ENCODE peak calls at places on chromosomes 6 and 20, in ten cellular contexts. One of them, this sample, is unnamed.

GRCh38 chr6:158313989-158314388 is 1.7 kb downstream of the TULP4 start:
- DNase-seq in fibroblast of villous mesenchyme: no peak
- DNase-seq in mucosa of gallbladder: no peak
- DNase-seq in NCI-H1092: no peak
- DNase-seq in activated T-cell treated with anti-CD3 and anti-CD28 coated beads, Interleukin-2, amount 50 U/mL, for 1 hour: no peak
- DNase-seq in posterior cingulate gyrus: no peak
- DNase-seq in progenitor cell of endocrine pancreas: no peak
- DNase-seq in fibroblast of mammary gland: no peak
- DNase-seq in amniotic stem cell: no peak
- DNase-seq in iPS-NIHi11: no peak
- DNase-seq in this sample: no peak

GRCh38 chr20:38200646-38201045 is 35.6 kb upstream of the TGM2 start:
- DNase-seq in fibroblast of villous mesenchyme: no peak
- DNase-seq in progenitor cell of endocrine pancreas: no peak
- DNase-seq in amniotic stem cell: no peak
- DNase-seq in iPS-NIHi11: peak
- DNase-seq in mucosa of gallbladder: no peak
- DNase-seq in fibroblast of mammary gland: no peak
- DNase-seq in NCI-H1092: no peak
- DNase-seq in activated T-cell treated with anti-CD3 and anti-CD28 coated beads, Interleukin-2, amount 50 U/mL, for 1 hour: no peak
- DNase-seq in posterior cingulate gyrus: no peak
- DNase-seq in this sample: no peak

GRCh38 chr6:140850438-140850837 is 1282.3 kb upstream of the GJE1 start:
- DNase-seq in fibroblast of villous mesenchyme: peak
- DNase-seq in posterior cingulate gyrus: no peak
- DNase-seq in mucosa of gallbladder: no peak
- DNase-seq in iPS-NIHi11: no peak
- DNase-seq in activated T-cell treated with anti-CD3 and anti-CD28 coated beads, Interleukin-2, amount 50 U/mL, for 1 hour: no peak
- DNase-seq in progenitor cell of endocrine pancreas: no peak
- DNase-seq in amniotic stem cell: peak
- DNase-seq in fibroblast of mammary gland: peak
- DNase-seq in NCI-H1092: no peak
- DNase-seq in this sample: no peak

GRCh38 chr20:62161347-62161746 is 17.8 kb downstream of the SS18L1 start:
- DNase-seq in NCI-H1092: no peak
- DNase-seq in iPS-NIHi11: no peak
- DNase-seq in fibroblast of villous mesenchyme: peak
- DNase-seq in activated T-cell treated with anti-CD3 and anti-CD28 coated beads, Interleukin-2, amount 50 U/mL, for 1 hour: no peak
- DNase-seq in fibroblast of mammary gland: peak
- DNase-seq in posterior cingulate gyrus: no peak
- DNase-seq in mucosa of gallbladder: no peak
- DNase-seq in amniotic stem cell: no peak
- DNase-seq in progenitor cell of endocrine pancreas: no peak
- DNase-seq in this sample: no peak

GRCh38 chr6:17473554-17473953 is 80.2 kb downstream of the CAP2 start:
- DNase-seq in amniotic stem cell: no peak
- DNase-seq in fibroblast of villous mesenchyme: no peak
- DNase-seq in progenitor cell of endocrine pancreas: no peak
- DNase-seq in iPS-NIHi11: no peak
- DNase-seq in activated T-cell treated with anti-CD3 and anti-CD28 coated beads, Interleukin-2, amount 50 U/mL, for 1 hour: no peak
- DNase-seq in mucosa of gallbladder: no peak
- DNase-seq in posterior cingulate gyrus: no peak
- DNase-seq in NCI-H1092: peak
- DNase-seq in fibroblast of mammary gland: no peak
- DNase-seq in this sample: no peak

GRCh38 chr6:5705256-5705655 is 301.5 kb downstream of the NRN1 start:
- DNase-seq in amniotic stem cell: no peak
- DNase-seq in NCI-H1092: no peak
- DNase-seq in progenitor cell of endocrine pancreas: no peak
- DNase-seq in activated T-cell treated with anti-CD3 and anti-CD28 coated beads, Interleukin-2, amount 50 U/mL, for 1 hour: no peak
- DNase-seq in fibroblast of mammary gland: no peak
- DNase-seq in posterior cingulate gyrus: no peak
- DNase-seq in iPS-NIHi11: no peak
- DNase-seq in fibroblast of villous mesenchyme: no peak
- DNase-seq in mucosa of gallbladder: no peak
- DNase-seq in this sample: no peak

GRCh38 chr6:35299674-35300073 is 2.1 kb downstream of the DEF6 start:
- DNase-seq in posterior cingulate gyrus: no peak
- DNase-seq in amniotic stem cell: no peak
- DNase-seq in iPS-NIHi11: no peak
- DNase-seq in fibroblast of villous mesenchyme: no peak
- DNase-seq in fibroblast of mammary gland: no peak
- DNase-seq in mucosa of gallbladder: no peak
- DNase-seq in progenitor cell of endocrine pancreas: no peak
- DNase-seq in activated T-cell treated with anti-CD3 and anti-CD28 coated beads, Interleukin-2, amount 50 U/mL, for 1 hour: no peak
- DNase-seq in NCI-H1092: no peak
- DNase-seq in this sample: peak

GRCh38 chr6:135212020-135212806 is 31.1 kb downstream of the MYB start:
- DNase-seq in fibroblast of mammary gland: peak
- DNase-seq in activated T-cell treated with anti-CD3 and anti-CD28 coated beads, Interleukin-2, amount 50 U/mL, for 1 hour: no peak
- DNase-seq in NCI-H1092: no peak
- DNase-seq in posterior cingulate gyrus: no peak
- DNase-seq in mucosa of gallbladder: no peak
- DNase-seq in amniotic stem cell: no peak
- DNase-seq in iPS-NIHi11: no peak
- DNase-seq in progenitor cell of endocrine pancreas: no peak
- DNase-seq in fibroblast of villous mesenchyme: peak
- DNase-seq in this sample: no peak

GRCh38 chr6:25670208-25670607 is 18.2 kb downstream of the SCGN start:
- DNase-seq in posterior cingulate gyrus: no peak
- DNase-seq in amniotic stem cell: no peak
- DNase-seq in fibroblast of mammary gland: no peak
- DNase-seq in fibroblast of villous mesenchyme: no peak
- DNase-seq in activated T-cell treated with anti-CD3 and anti-CD28 coated beads, Interleukin-2, amount 50 U/mL, for 1 hour: no peak
- DNase-seq in mucosa of gallbladder: no peak
- DNase-seq in iPS-NIHi11: no peak
- DNase-seq in progenitor cell of endocrine pancreas: no peak
- DNase-seq in NCI-H1092: peak
- DNase-seq in this sample: no peak

GRCh38 chr6:118207947-118208346 is 300.9 kb downstream of the SLC35F1 start:
- DNase-seq in activated T-cell treated with anti-CD3 and anti-CD28 coated beads, Interleukin-2, amount 50 U/mL, for 1 hour: no peak
- DNase-seq in iPS-NIHi11: no peak
- DNase-seq in posterior cingulate gyrus: no peak
- DNase-seq in fibroblast of villous mesenchyme: no peak
- DNase-seq in fibroblast of mammary gland: no peak
- DNase-seq in progenitor cell of endocrine pancreas: no peak
- DNase-seq in mucosa of gallbladder: no peak
- DNase-seq in amniotic stem cell: no peak
- DNase-seq in NCI-H1092: peak
- DNase-seq in this sample: no peak

GRCh38 chr6:152685819-152686218 is 11.9 kb upstream of the MYCT1 start:
- DNase-seq in fibroblast of mammary gland: no peak
- DNase-seq in activated T-cell treated with anti-CD3 and anti-CD28 coated beads, Interleukin-2, amount 50 U/mL, for 1 hour: no peak
- DNase-seq in posterior cingulate gyrus: no peak
- DNase-seq in progenitor cell of endocrine pancreas: no peak
- DNase-seq in NCI-H1092: no peak
- DNase-seq in amniotic stem cell: no peak
- DNase-seq in iPS-NIHi11: no peak
- DNase-seq in mucosa of gallbladder: no peak
- DNase-seq in fibroblast of villous mesenchyme: no peak
- DNase-seq in this sample: no peak

GRCh38 chr6:25831532-25832306 is at the start of gene SLC17A1:
- DNase-seq in NCI-H1092: no peak
- DNase-seq in iPS-NIHi11: no peak
- DNase-seq in fibroblast of villous mesenchyme: no peak
- DNase-seq in progenitor cell of endocrine pancreas: no peak
- DNase-seq in fibroblast of mammary gland: no peak
- DNase-seq in posterior cingulate gyrus: no peak
- DNase-seq in amniotic stem cell: no peak
- DNase-seq in activated T-cell treated with anti-CD3 and anti-CD28 coated beads, Interleukin-2, amount 50 U/mL, for 1 hour: no peak
- DNase-seq in mucosa of gallbladder: peak
- DNase-seq in this sample: no peak

GRCh38 chr20:6767536-6768227 is at the start of gene BMP2:
- DNase-seq in iPS-NIHi11: peak
- DNase-seq in amniotic stem cell: no peak
- DNase-seq in posterior cingulate gyrus: peak
- DNase-seq in activated T-cell treated with anti-CD3 and anti-CD28 coated beads, Interleukin-2, amount 50 U/mL, for 1 hour: no peak
- DNase-seq in mucosa of gallbladder: peak
- DNase-seq in progenitor cell of endocrine pancreas: peak
- DNase-seq in fibroblast of mammary gland: peak
- DNase-seq in fibroblast of villous mesenchyme: peak
- DNase-seq in NCI-H1092: peak
- DNase-seq in this sample: peak

GRCh38 chr6:6315660-6316059 is 4.8 kb downstream of the F13A1 start:
- DNase-seq in fibroblast of villous mesenchyme: peak
- DNase-seq in iPS-NIHi11: peak
- DNase-seq in posterior cingulate gyrus: peak
- DNase-seq in progenitor cell of endocrine pancreas: peak
- DNase-seq in activated T-cell treated with anti-CD3 and anti-CD28 coated beads, Interleukin-2, amount 50 U/mL, for 1 hour: no peak
- DNase-seq in fibroblast of mammary gland: peak
- DNase-seq in mucosa of gallbladder: peak
- DNase-seq in amniotic stem cell: no peak
- DNase-seq in NCI-H1092: no peak
- DNase-seq in this sample: peak

GRCh38 chr20:13101276-13101675 is 92.5 kb downstream of the SPTLC3 start:
- DNase-seq in posterior cingulate gyrus: no peak
- DNase-seq in fibroblast of mammary gland: no peak
- DNase-seq in NCI-H1092: no peak
- DNase-seq in amniotic stem cell: no peak
- DNase-seq in activated T-cell treated with anti-CD3 and anti-CD28 coated beads, Interleukin-2, amount 50 U/mL, for 1 hour: no peak
- DNase-seq in mucosa of gallbladder: no peak
- DNase-seq in fibroblast of villous mesenchyme: no peak
- DNase-seq in iPS-NIHi11: no peak
- DNase-seq in progenitor cell of endocrine pancreas: no peak
- DNase-seq in this sample: no peak

GRCh38 chr20:46828471-46828870 is 66.2 kb upstream of the EYA2 start:
- DNase-seq in fibroblast of mammary gland: peak
- DNase-seq in iPS-NIHi11: no peak
- DNase-seq in fibroblast of villous mesenchyme: peak
- DNase-seq in progenitor cell of endocrine pancreas: no peak
- DNase-seq in activated T-cell treated with anti-CD3 and anti-CD28 coated beads, Interleukin-2, amount 50 U/mL, for 1 hour: no peak
- DNase-seq in amniotic stem cell: peak
- DNase-seq in NCI-H1092: no peak
- DNase-seq in posterior cingulate gyrus: no peak
- DNase-seq in mucosa of gallbladder: no peak
- DNase-seq in this sample: no peak

GRCh38 chr6:37919417-37920157 is 100.1 kb downstream of the ZFAND3 start:
- DNase-seq in progenitor cell of endocrine pancreas: no peak
- DNase-seq in NCI-H1092: no peak
- DNase-seq in fibroblast of villous mesenchyme: peak
- DNase-seq in mucosa of gallbladder: no peak
- DNase-seq in activated T-cell treated with anti-CD3 and anti-CD28 coated beads, Interleukin-2, amount 50 U/mL, for 1 hour: no peak
- DNase-seq in fibroblast of mammary gland: peak
- DNase-seq in amniotic stem cell: no peak
- DNase-seq in posterior cingulate gyrus: no peak
- DNase-seq in iPS-NIHi11: no peak
- DNase-seq in this sample: no peak

GRCh38 chr6:27667651-27668441 is 194.9 kb upstream of the ZNF184 start:
- DNase-seq in iPS-NIHi11: no peak
- DNase-seq in fibroblast of villous mesenchyme: no peak
- DNase-seq in mucosa of gallbladder: no peak
- DNase-seq in fibroblast of mammary gland: peak
- DNase-seq in amniotic stem cell: no peak
- DNase-seq in activated T-cell treated with anti-CD3 and anti-CD28 coated beads, Interleukin-2, amount 50 U/mL, for 1 hour: no peak
- DNase-seq in posterior cingulate gyrus: no peak
- DNase-seq in progenitor cell of endocrine pancreas: no peak
- DNase-seq in NCI-H1092: no peak
- DNase-seq in this sample: no peak

GRCh38 chr6:110951986-110952794 is 6.3 kb upstream of the GTF3C6 start:
- DNase-seq in amniotic stem cell: peak
- DNase-seq in progenitor cell of endocrine pancreas: no peak
- DNase-seq in fibroblast of villous mesenchyme: peak
- DNase-seq in NCI-H1092: no peak
- DNase-seq in activated T-cell treated with anti-CD3 and anti-CD28 coated beads, Interleukin-2, amount 50 U/mL, for 1 hour: no peak
- DNase-seq in fibroblast of mammary gland: peak
- DNase-seq in posterior cingulate gyrus: no peak
- DNase-seq in iPS-NIHi11: no peak
- DNase-seq in mucosa of gallbladder: peak
- DNase-seq in this sample: no peak

GRCh38 chr20:25273541-25274358 is 25.9 kb downstream of the PYGB start:
- DNase-seq in mucosa of gallbladder: no peak
- DNase-seq in progenitor cell of endocrine pancreas: no peak
- DNase-seq in fibroblast of villous mesenchyme: no peak
- DNase-seq in activated T-cell treated with anti-CD3 and anti-CD28 coated beads, Interleukin-2, amount 50 U/mL, for 1 hour: peak
- DNase-seq in iPS-NIHi11: no peak
- DNase-seq in posterior cingulate gyrus: peak
- DNase-seq in fibroblast of mammary gland: no peak
- DNase-seq in NCI-H1092: no peak
- DNase-seq in amniotic stem cell: no peak
- DNase-seq in this sample: peak

GRCh38 chr20:1565461-1565860 is 8.0 kb upstream of the SIRPD start:
- DNase-seq in activated T-cell treated with anti-CD3 and anti-CD28 coated beads, Interleukin-2, amount 50 U/mL, for 1 hour: no peak
- DNase-seq in iPS-NIHi11: no peak
- DNase-seq in fibroblast of mammary gland: no peak
- DNase-seq in mucosa of gallbladder: no peak
- DNase-seq in fibroblast of villous mesenchyme: no peak
- DNase-seq in posterior cingulate gyrus: no peak
- DNase-seq in NCI-H1092: no peak
- DNase-seq in amniotic stem cell: no peak
- DNase-seq in progenitor cell of endocrine pancreas: no peak
- DNase-seq in this sample: no peak

GRCh38 chr20:25067102-25067987 is 9.4 kb upstream of the ACSS1 start:
- DNase-seq in mucosa of gallbladder: no peak
- DNase-seq in fibroblast of villous mesenchyme: no peak
- DNase-seq in posterior cingulate gyrus: peak
- DNase-seq in activated T-cell treated with anti-CD3 and anti-CD28 coated beads, Interleukin-2, amount 50 U/mL, for 1 hour: no peak
- DNase-seq in iPS-NIHi11: no peak
- DNase-seq in NCI-H1092: no peak
- DNase-seq in amniotic stem cell: no peak
- DNase-seq in progenitor cell of endocrine pancreas: no peak
- DNase-seq in fibroblast of mammary gland: no peak
- DNase-seq in this sample: peak

GRCh38 chr20:45782890-45783289 is 8.8 kb downstream of the WFDC3 start:
- DNase-seq in fibroblast of villous mesenchyme: peak
- DNase-seq in posterior cingulate gyrus: no peak
- DNase-seq in mucosa of gallbladder: no peak
- DNase-seq in fibroblast of mammary gland: peak
- DNase-seq in amniotic stem cell: no peak
- DNase-seq in activated T-cell treated with anti-CD3 and anti-CD28 coated beads, Interleukin-2, amount 50 U/mL, for 1 hour: no peak
- DNase-seq in iPS-NIHi11: no peak
- DNase-seq in NCI-H1092: no peak
- DNase-seq in progenitor cell of endocrine pancreas: no peak
- DNase-seq in this sample: no peak

GRCh38 chr20:63267681-63268080 is 4.9 kb upstream of the ARFGAP1 start:
- DNase-seq in fibroblast of mammary gland: no peak
- DNase-seq in NCI-H1092: no peak
- DNase-seq in mucosa of gallbladder: no peak
- DNase-seq in posterior cingulate gyrus: no peak
- DNase-seq in activated T-cell treated with anti-CD3 and anti-CD28 coated beads, Interleukin-2, amount 50 U/mL, for 1 hour: no peak
- DNase-seq in progenitor cell of endocrine pancreas: no peak
- DNase-seq in fibroblast of villous mesenchyme: no peak
- DNase-seq in iPS-NIHi11: no peak
- DNase-seq in amniotic stem cell: no peak
- DNase-seq in this sample: no peak

GRCh38 chr20:7924692-7925091 is 15.6 kb downstream of the HAO1 start:
- DNase-seq in fibroblast of mammary gland: peak
- DNase-seq in fibroblast of villous mesenchyme: peak
- DNase-seq in progenitor cell of endocrine pancreas: no peak
- DNase-seq in NCI-H1092: no peak
- DNase-seq in mucosa of gallbladder: no peak
- DNase-seq in posterior cingulate gyrus: no peak
- DNase-seq in iPS-NIHi11: no peak
- DNase-seq in activated T-cell treated with anti-CD3 and anti-CD28 coated beads, Interleukin-2, amount 50 U/mL, for 1 hour: no peak
- DNase-seq in amniotic stem cell: peak
- DNase-seq in this sample: no peak

GRCh38 chr20:1146957-1147356 is 28.6 kb downstream of the PSMF1 start:
- DNase-seq in progenitor cell of endocrine pancreas: no peak
- DNase-seq in posterior cingulate gyrus: no peak
- DNase-seq in iPS-NIHi11: no peak
- DNase-seq in amniotic stem cell: no peak
- DNase-seq in mucosa of gallbladder: no peak
- DNase-seq in NCI-H1092: no peak
- DNase-seq in fibroblast of villous mesenchyme: no peak
- DNase-seq in fibroblast of mammary gland: no peak
- DNase-seq in activated T-cell treated with anti-CD3 and anti-CD28 coated beads, Interleukin-2, amount 50 U/mL, for 1 hour: no peak
- DNase-seq in this sample: no peak

GRCh38 chr6:39076086-39076992 is 27.8 kb downstream of the GLP1R start:
- DNase-seq in mucosa of gallbladder: no peak
- DNase-seq in iPS-NIHi11: no peak
- DNase-seq in fibroblast of mammary gland: no peak
- DNase-seq in amniotic stem cell: no peak
- DNase-seq in posterior cingulate gyrus: no peak
- DNase-seq in progenitor cell of endocrine pancreas: no peak
- DNase-seq in NCI-H1092: no peak
- DNase-seq in fibroblast of villous mesenchyme: no peak
- DNase-seq in activated T-cell treated with anti-CD3 and anti-CD28 coated beads, Interleukin-2, amount 50 U/mL, for 1 hour: no peak
- DNase-seq in this sample: no peak

GRCh38 chr6:50994026-50994720 is 175.5 kb downstream of the TFAP2B start:
- DNase-seq in NCI-H1092: no peak
- DNase-seq in posterior cingulate gyrus: no peak
- DNase-seq in activated T-cell treated with anti-CD3 and anti-CD28 coated beads, Interleukin-2, amount 50 U/mL, for 1 hour: no peak
- DNase-seq in mucosa of gallbladder: no peak
- DNase-seq in progenitor cell of endocrine pancreas: no peak
- DNase-seq in fibroblast of mammary gland: no peak
- DNase-seq in fibroblast of villous mesenchyme: no peak
- DNase-seq in iPS-NIHi11: no peak
- DNase-seq in amniotic stem cell: no peak
- DNase-seq in this sample: no peak

This sample was measured in transverse colon.